ENCODE peak calls at places on chromosomes 5 and 9, in six cellular contexts. W is neuronal stem cell, O is H9, K is H1, V is IMR-90, E is mesendoderm. U is an unnamed sample.

GRCh38 chr5:124825250-124825982 is 79.0 kb upstream of the ZNF608 start:
- DNase-seq in W (no peak), O (no peak), K (no peak), V (no peak), E (no peak), U (no peak)

GRCh38 chr5:127096328-127096993 is 23.2 kb upstream of the C5orf63 start:
- DNase-seq in W (no peak), O (no peak), K (no peak), V (no peak), E (no peak), U (no peak)

GRCh38 chr9:114656301-114656700 is 1.3 kb downstream of the TEX53 start:
- DNase-seq in W (no peak), O (no peak), K (no peak), V (no peak), E (no peak), U (no peak)

GRCh38 chr9:132074736-132075135 is 4.9 kb downstream of the MED27 start:
- DNase-seq in W (no peak), O (no peak), K (no peak), V (peak), E (no peak), U (no peak)

GRCh38 chr5:116225318-116225717 is 140.5 kb downstream of the COMMD10 start:
- DNase-seq in W (no peak), O (no peak), K (no peak), V (no peak), E (no peak), U (no peak)

GRCh38 chr5:180143656-180144364 is 65.2 kb downstream of the RASGEF1C start:
- DNase-seq in W (no peak), O (no peak), K (no peak), V (no peak), E (no peak), U (no peak)

GRCh38 chr5:116848974-116849586 is 274.5 kb upstream of the SEMA6A start:
- DNase-seq in W (no peak), O (no peak), K (no peak), V (no peak), E (no peak), U (no peak)

GRCh38 chr5:122258840-122259239 is 53.2 kb upstream of the SNCAIP start:
- DNase-seq in W (no peak), O (no peak), K (no peak), V (no peak), E (no peak), U (no peak)

GRCh38 chr5:138709216-138709615 is 44.0 kb upstream of the CTNNA1 start:
- DNase-seq in W (no peak), O (no peak), K (no peak), V (no peak), E (no peak), U (no peak)

GRCh38 chr9:18014556-18014955 is 435.7 kb downstream of the SH3GL2 start:
- DNase-seq in W (no peak), O (no peak), K (no peak), V (peak), E (peak), U (no peak)

GRCh38 chr9:110308504-110309109 is 29.1 kb downstream of the TXNDC8 start:
- DNase-seq in W (no peak), O (no peak), K (no peak), V (no peak), E (no peak), U (no peak)

GRCh38 chr9:10613413-10613812 is 611 bp upstream of the PTPRD start:
- DNase-seq in W (no peak), O (no peak), K (peak), V (no peak), E (no peak), U (no peak)

GRCh38 chr9:91024841-91025240 is 223.2 kb downstream of the SYK start:
- DNase-seq in W (no peak), O (no peak), K (no peak), V (no peak), E (no peak), U (no peak)

GRCh38 chr9:127344373-127344995 is 52.5 kb upstream of the SLC2A8 start:
- DNase-seq in W (no peak), O (no peak), K (no peak), V (peak), E (peak), U (peak)

GRCh38 chr9:134627417-134628353 is 13.9 kb upstream of the COL5A1 start:
- DNase-seq in W (no peak), O (peak), K (no peak), V (no peak), E (no peak), U (no peak)

GRCh38 chr9:5608298-5609254 is 20.3 kb upstream of the RIC1 start:
- DNase-seq in W (no peak), O (no peak), K (no peak), V (no peak), E (peak), U (no peak)

GRCh38 chr5:145856285-145856818 is 16.5 kb downstream of the GRXCR2 start:
- DNase-seq in W (peak), O (peak), K (peak), V (peak), E (peak), U (peak)

GRCh38 chr5:65268520-65268919 is 213.2 kb downstream of the ADAMTS6 start:
- DNase-seq in W (no peak), O (no peak), K (no peak), V (no peak), E (no peak), U (no peak)

GRCh38 chr5:154287136-154287535 is 96.6 kb downstream of the GALNT10 start:
- DNase-seq in W (no peak), O (peak), K (no peak), V (peak), E (peak), U (peak)

GRCh38 chr5:121550989-121551388 is 300.7 kb upstream of the FTMT start:
- DNase-seq in W (no peak), O (no peak), K (no peak), V (no peak), E (no peak), U (no peak)

GRCh38 chr5:43010956-43011355 is 29.2 kb downstream of the ANXA2R start:
- DNase-seq in W (no peak), O (no peak), K (no peak), V (no peak), E (no peak), U (no peak)

GRCh38 chr5:1564824-1565736 is 41.3 kb upstream of the LPCAT1 start:
- DNase-seq in W (no peak), O (no peak), K (no peak), V (no peak), E (no peak), U (no peak)

GRCh38 chr5:78546597-78546996 is 102.0 kb downstream of the LHFPL2 start:
- DNase-seq in W (no peak), O (no peak), K (no peak), V (peak), E (no peak), U (peak)

GRCh38 chr5:78545406-78545805 is 103.2 kb downstream of the LHFPL2 start:
- DNase-seq in W (no peak), O (no peak), K (no peak), V (no peak), E (no peak), U (no peak)

GRCh38 chr5:78547731-78548189 is 100.8 kb downstream of the LHFPL2 start:
- DNase-seq in W (no peak), O (no peak), K (no peak), V (peak), E (no peak), U (peak)

GRCh38 chr5:78548216-78548615 is 100.4 kb downstream of the LHFPL2 start:
- DNase-seq in W (no peak), O (no peak), K (no peak), V (no peak), E (no peak), U (no peak)

DNA sequence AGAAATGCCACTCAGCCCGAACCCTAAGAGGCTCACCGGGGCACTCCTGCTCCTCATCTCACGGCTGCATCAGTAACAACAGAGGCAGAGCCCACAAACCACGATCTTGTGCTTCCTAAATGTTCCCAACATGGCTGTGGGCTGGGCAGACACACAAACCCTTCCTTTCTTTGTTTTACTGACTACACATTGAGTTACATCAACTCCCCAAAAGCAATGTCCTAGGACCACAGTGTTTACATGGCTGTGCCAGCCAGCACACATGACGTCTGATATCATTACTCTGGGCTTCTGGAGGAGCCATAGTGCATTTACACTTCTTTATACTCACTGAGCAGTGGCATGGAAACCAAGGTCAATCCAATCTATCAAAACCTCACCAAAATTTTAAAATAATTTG is 101.4 kb downstream of the LHFPL2 start:
- DNase-seq in W (no peak), O (no peak), K (no peak), V (peak), E (no peak), U (peak)
- H3K27ac ChIP-seq in W (no peak), O (no peak), K (no peak), V (peak), E (no peak), U (no peak)

DNA sequence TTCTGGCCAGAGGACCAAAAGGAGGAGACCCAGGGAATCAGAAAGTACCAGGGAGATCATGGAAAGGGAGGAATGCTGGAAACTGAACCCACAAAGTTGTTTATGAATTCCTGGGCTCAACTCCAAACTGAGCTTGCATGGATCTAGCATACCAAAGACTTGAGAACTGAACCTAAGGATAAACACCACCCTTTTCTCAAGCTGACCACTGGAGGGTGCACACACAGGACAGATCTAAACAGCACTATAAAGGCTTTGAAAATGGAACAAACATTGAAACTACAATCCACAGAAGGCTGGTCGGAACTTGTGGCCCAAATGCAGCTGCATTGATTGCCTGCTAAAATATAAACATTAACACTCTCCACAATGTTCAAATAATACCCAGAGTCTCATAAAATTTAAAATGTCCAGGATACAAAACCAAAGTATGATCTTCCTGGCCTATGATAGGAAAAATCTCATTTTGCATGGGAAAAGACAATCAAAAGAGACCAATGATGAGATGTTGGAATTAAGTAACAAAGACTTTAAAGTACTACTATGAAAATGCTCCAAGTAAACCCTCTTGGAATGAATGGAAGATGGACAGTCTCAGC is 15.6 kb upstream of the IRF1 start:
- DNase-seq in W (no peak), O (peak), K (no peak), V (peak), E (peak), U (peak)
- H2BK15ac ChIP-seq in W (no peak), O (no peak), K (no peak), V (peak), E (no peak), U (no peak)

GRCh38 chr5:90641528-90641927 is 82.9 kb downstream of the ADGRV1 start:
- DNase-seq in W (no peak), O (no peak), K (no peak), V (no peak), E (no peak), U (no peak)
- H3K27ac ChIP-seq in W (no peak), O (no peak), K (no peak), V (no peak), E (no peak), U (no peak)

GRCh38 chr5:143588933-143589662 is 185.6 kb upstream of the NR3C1 start:
- DNase-seq in W (no peak), O (no peak), K (no peak), V (no peak), E (no peak), U (no peak)
- H2BK15ac ChIP-seq in W (no peak), O (no peak), K (no peak), V (peak), E (no peak), U (no peak)

GRCh38 chr9:16157216-16157615 is 604.4 kb downstream of the CCDC171 start:
- DNase-seq in W (no peak), O (no peak), K (no peak), V (no peak), E (no peak), U (no peak)

GRCh38 chr9:16155878-16156277 is 603.0 kb downstream of the CCDC171 start:
- DNase-seq in W (no peak), O (no peak), K (no peak), V (no peak), E (peak), U (no peak)

GRCh38 chr9:16158063-16158462 is 605.2 kb downstream of the CCDC171 start:
- DNase-seq in W (no peak), O (no peak), K (no peak), V (no peak), E (no peak), U (no peak)

GRCh38 chr9:16161469-16161868 is 608.6 kb downstream of the CCDC171 start:
- DNase-seq in W (no peak), O (no peak), K (no peak), V (no peak), E (no peak), U (no peak)
- H3K27ac ChIP-seq in W (no peak), O (no peak), K (no peak), V (no peak), E (no peak), U (no peak)

GRCh38 chr9:100125236-100125635 is 26.2 kb downstream of the INVS start:
- DNase-seq in W (no peak), O (no peak), K (no peak), V (no peak), E (no peak), U (no peak)
- H2BK15ac ChIP-seq in W (no peak), O (no peak), K (no peak), V (no peak), E (no peak), U (no peak)

GRCh38 chr9:97559111-97559514 is 57.6 kb downstream of the TMOD1 start:
- DNase-seq in W (no peak), O (no peak), K (no peak), V (peak), E (no peak), U (no peak)
- H3K27ac ChIP-seq in W (no peak), O (no peak), K (no peak), V (no peak), E (no peak), U (no peak)

GRCh38 chr9:129763235-129763917 is 10.5 kb upstream of the PTGES start:
- DNase-seq in W (no peak), O (no peak), K (no peak), V (peak), E (no peak), U (peak)
- H2BK15ac ChIP-seq in W (no peak), O (no peak), K (no peak), V (peak), E (no peak), U (no peak)